ENCODE peak calls at places on chromosomes 7 and 10, in nine cellular contexts. P is sigmoid colon, Q is transverse colon, K is Panc1, M is HL-60, A is spleen, D is stomach, J is HCT116, V is H1. F is an unnamed sample.

GRCh38 chr7:64872809-64873500 is 30.1 kb upstream of the ZNF273 start:
- DNase-seq in P (no peak), Q (no peak), K (no peak), M (no peak), A (no peak), D (peak; percentile 1), J (no peak), V (no peak), F (no peak)

GRCh38 chr7:28533731-28534531 is 121.6 kb downstream of the CREB5 start:
- DNase-seq in P (peak; percentile 76), Q (no peak), K (no peak), M (no peak), A (no peak), D (no peak), J (no peak), V (no peak), F (no peak)

GRCh38 chr7:127550247-127550646 is 35.1 kb downstream of the GCC1 start:
- DNase-seq in P (no peak), Q (no peak), K (no peak), M (no peak), A (no peak), D (no peak), J (no peak), V (no peak), F (no peak)

GRCh38 chr7:30985756-30986155 is 22.0 kb downstream of the GHRHR start:
- DNase-seq in P (no peak), Q (no peak), K (no peak), M (no peak), A (no peak), D (no peak), J (no peak), V (no peak), F (no peak)

GRCh38 chr10:67790534-67791408 is 47.2 kb downstream of the DNAJC12 start:
- DNase-seq in P (no peak), Q (no peak), K (no peak), M (peak; percentile 14), A (no peak), D (no peak), J (peak; percentile 57), V (no peak), F (peak; percentile 77)

GRCh38 chr10:70985824-70986336 is 97.5 kb upstream of the PCBD1 start:
- DNase-seq in P (no peak), Q (peak; percentile 48), K (no peak), M (peak; percentile 11), A (peak; percentile 52), D (peak; percentile 51), J (no peak), V (no peak), F (no peak)

GRCh38 chr7:73717991-73718405 is 1.5 kb downstream of the STX1A start:
- DNase-seq in P (no peak), Q (peak; percentile 56), K (peak; percentile 68), M (peak; percentile 92), A (peak; percentile 83), D (no peak), J (peak; percentile 73), V (no peak), F (no peak)

GRCh38 chr7:157547611-157548010 is 210.8 kb downstream of the DNAJB6 start:
- DNase-seq in P (peak; percentile 48), Q (no peak), K (no peak), M (no peak), A (peak; percentile 72), D (no peak), J (no peak), V (no peak), F (no peak)

GRCh38 chr10:53547364-53547763 is 774.8 kb upstream of the MBL2 start:
- DNase-seq in P (no peak), Q (no peak), K (no peak), M (no peak), A (no peak), D (no peak), J (no peak), V (no peak), F (no peak)

GRCh38 chr10:94777886-94778458 is 15.5 kb downstream of the CYP2C19 start:
- DNase-seq in P (no peak), Q (no peak), K (no peak), M (no peak), A (no peak), D (no peak), J (no peak), V (no peak), F (no peak)

GRCh38 chr10:60979667-60980104 is 35.7 kb upstream of the RHOBTB1 start:
- DNase-seq in P (no peak), Q (no peak), K (no peak), M (no peak), A (no peak), D (no peak), J (no peak), V (no peak), F (no peak)

GRCh38 chr7:43296306-43296705 is 183.9 kb downstream of the HECW1 start:
- DNase-seq in P (peak; percentile 78), Q (no peak), K (no peak), M (no peak), A (no peak), D (no peak), J (no peak), V (no peak), F (no peak)

GRCh38 chr10:73871915-73872710 is 2.2 kb downstream of the CAMK2G start:
- DNase-seq in P (peak; percentile 80), Q (peak; percentile 79), K (no peak), M (no peak), A (no peak), D (no peak), J (no peak), V (no peak), F (no peak)

GRCh38 chr10:48399056-48399541 is 92.6 kb downstream of the MAPK8 start:
- DNase-seq in P (no peak), Q (no peak), K (no peak), M (no peak), A (no peak), D (no peak), J (no peak), V (no peak), F (no peak)

GRCh38 chr7:150408393-150409299 is 29.5 kb downstream of the ZNF775 start:
- DNase-seq in P (peak; percentile 59), Q (peak; percentile 11), K (no peak), M (no peak), A (peak; percentile 90), D (no peak), J (no peak), V (no peak), F (no peak)

DNA sequence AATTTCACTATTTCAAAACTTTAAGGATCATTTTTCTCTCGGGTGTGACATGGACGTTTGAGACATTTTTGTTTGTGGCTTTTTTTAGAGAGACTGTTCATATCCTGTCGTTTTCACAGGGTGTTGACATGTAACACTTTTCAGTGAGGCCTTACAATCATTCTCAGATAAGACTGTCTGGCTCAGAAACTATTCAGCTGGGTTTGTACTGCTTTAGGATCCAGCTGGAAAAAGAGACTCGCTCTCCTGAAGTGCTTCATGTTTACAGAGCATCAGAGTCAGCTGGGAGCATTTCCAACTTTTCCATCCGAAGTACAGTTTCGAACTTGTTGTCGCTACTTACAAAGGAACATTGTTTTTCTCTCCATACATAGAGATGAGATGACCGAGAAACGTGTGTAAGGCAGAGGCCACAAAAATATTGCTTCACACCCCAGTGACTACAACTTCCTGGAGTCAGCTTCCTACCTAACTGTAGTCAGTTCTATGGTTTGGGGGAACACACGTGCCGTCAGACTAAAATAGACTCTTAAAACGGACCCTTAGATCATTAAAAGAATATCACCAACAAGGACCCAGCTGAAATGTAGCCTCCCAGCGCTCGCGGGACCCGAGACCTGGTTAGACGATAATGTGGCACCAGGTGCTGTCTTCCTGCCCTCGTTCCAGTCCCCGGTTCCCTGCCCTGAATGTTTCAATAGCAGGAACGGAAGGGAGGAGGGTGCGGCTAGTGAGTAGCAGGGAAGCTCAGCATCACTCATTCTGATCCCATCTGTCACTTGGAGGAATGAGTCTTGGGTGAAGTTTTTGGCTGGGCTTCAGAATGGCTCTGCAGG is 78.0 kb downstream of the MKI67 start:
- DNase-seq in P (peak; percentile 68), Q (peak; percentile 38), K (no peak), M (peak; percentile 83), A (peak; percentile 82), D (no peak), J (no peak), V (no peak), F (no peak)
- H3K4me3 ChIP-seq in P (peak overlapping the region; percentile 2), Q (peak overlapping the region; percentile 7), K (no peak overlapping the region), M (peak overlapping the region; percentile 69), A (peak overlapping the region; percentile 27), D (peak overlapping the region; percentile 26), J (peak overlapping the region; percentile 52), V (no peak overlapping the region), F (no peak overlapping the region)

DNA sequence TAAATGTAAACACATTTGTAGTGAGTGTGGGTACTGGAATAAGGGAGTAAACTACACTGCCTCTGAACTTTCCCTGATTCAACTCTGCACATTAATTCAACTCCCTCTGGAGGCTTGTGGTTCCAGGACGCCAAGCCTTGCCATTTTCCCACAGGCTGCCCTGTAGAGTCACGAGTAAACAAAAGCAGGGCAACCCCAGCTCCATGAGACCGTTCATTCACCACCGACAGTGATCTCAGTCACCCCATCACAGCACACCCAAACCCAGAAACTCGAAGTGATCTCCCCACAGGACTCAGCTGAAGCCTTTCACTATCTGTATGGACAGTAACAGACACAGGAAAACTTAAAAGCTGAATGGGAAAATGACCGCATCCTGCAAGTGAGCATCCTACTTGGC is 218.8 kb upstream of the FRMD4A start:
- DNase-seq in P (no peak), Q (no peak), K (no peak), M (no peak), A (no peak), D (no peak), J (no peak), V (no peak), F (no peak)
- TF ChIP-seq POLR2AphosphoS5 in P (no peak), Q (no peak), K (no peak), M (no peak), A (no peak), D (no peak), J (no peak), V (no peak), F (no peak)

DNA sequence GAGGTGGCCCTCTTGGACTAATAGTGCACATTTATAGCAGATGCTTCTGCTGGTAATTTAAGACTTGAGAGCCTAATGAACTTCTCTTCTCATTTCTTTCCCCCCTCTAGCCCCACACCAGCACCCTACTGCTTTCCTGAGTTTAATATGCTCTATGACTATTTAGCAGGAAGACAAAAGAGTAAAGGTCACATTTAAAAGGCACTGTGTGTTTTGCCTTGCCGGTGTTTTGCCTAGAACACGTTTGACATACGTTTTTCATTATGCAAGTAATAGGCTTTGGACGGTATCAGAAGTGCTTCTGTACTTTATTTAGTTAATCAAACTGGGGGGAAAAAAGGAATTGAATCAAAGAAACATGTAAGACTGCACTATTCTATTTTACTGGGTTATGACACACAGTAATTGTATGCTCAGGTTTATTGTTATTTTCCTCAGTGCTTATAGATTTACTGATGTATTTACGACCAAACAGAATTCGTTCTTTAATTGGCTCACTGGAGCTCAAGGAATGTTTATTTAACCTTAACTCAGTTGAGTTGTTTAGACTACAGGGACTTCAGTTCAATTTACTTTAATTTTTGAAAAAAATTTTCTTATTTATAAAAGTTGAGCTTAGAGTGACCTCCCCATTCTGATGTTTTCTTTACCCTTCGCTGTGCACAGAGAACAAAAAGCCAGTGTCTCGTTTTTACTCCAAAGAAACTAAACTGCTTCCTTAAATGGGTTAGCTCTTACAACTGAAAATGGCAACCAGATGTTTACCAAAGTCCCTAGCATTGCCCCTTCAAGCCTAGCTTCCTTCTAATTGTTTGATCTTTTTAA is 35.4 kb downstream of the CPED1 start:
- DNase-seq in P (no peak), Q (no peak), K (no peak), M (no peak), A (no peak), D (no peak), J (no peak), V (no peak), F (no peak)
- H3K4me3 ChIP-seq in P (no peak overlapping the region), Q (no peak overlapping the region), K (no peak overlapping the region), M (no peak overlapping the region), A (no peak overlapping the region), D (no peak overlapping the region), J (no peak overlapping the region), V (no peak overlapping the region), F (peak overlapping the region; percentile 24)

GRCh38 chr7:2425749-2426148 is 22.3 kb downstream of the CHST12 start:
- DNase-seq in P (no peak), Q (no peak), K (no peak), M (no peak), A (no peak), D (no peak), J (no peak), V (no peak), F (no peak)
- TF ChIP-seq POLR2AphosphoS5 in P (no peak), Q (no peak), K (no peak), M (no peak), A (no peak), D (no peak), J (no peak), V (no peak), F (no peak)